ENCODE peak calls at places on chromosomes 13 and 19, in nine cellular contexts. One of them, this sample, is unnamed.

GRCh38 chr13:42971670-42972355 is 20.2 kb downstream of the EPSTI1 start:
- DNase-seq in hippocampal formation: no peak
- DNase-seq in RPMI7951: no peak
- DNase-seq in GM12892: no peak
- DNase-seq in AG09319: no peak
- DNase-seq in transverse colon: no peak
- DNase-seq in lower leg skin: no peak
- DNase-seq in colonic mucosa: no peak
- DNase-seq in cerebellum: no peak
- DNase-seq in this sample: no peak

GRCh38 chr13:100530645-100531044 is 57.9 kb downstream of the GGACT start:
- DNase-seq in hippocampal formation: no peak
- DNase-seq in RPMI7951: no peak
- DNase-seq in GM12892: no peak
- DNase-seq in AG09319: no peak
- DNase-seq in transverse colon: no peak
- DNase-seq in lower leg skin: peak; percentile 46
- DNase-seq in colonic mucosa: no peak
- DNase-seq in cerebellum: no peak
- DNase-seq in this sample: no peak

GRCh38 chr19:3356805-3357204 is 9.6 kb upstream of the NFIC start:
- DNase-seq in hippocampal formation: no peak
- DNase-seq in RPMI7951: no peak
- DNase-seq in GM12892: no peak
- DNase-seq in AG09319: no peak
- DNase-seq in transverse colon: no peak
- DNase-seq in lower leg skin: no peak
- DNase-seq in colonic mucosa: no peak
- DNase-seq in cerebellum: no peak
- DNase-seq in this sample: no peak

GRCh38 chr19:1513492-1514294 is 874 bp upstream of the ADAMTSL5 start:
- DNase-seq in hippocampal formation: no peak
- DNase-seq in RPMI7951: peak; percentile 34
- DNase-seq in GM12892: peak; percentile 71
- DNase-seq in AG09319: peak; percentile 30
- DNase-seq in transverse colon: peak; percentile 69
- DNase-seq in lower leg skin: no peak
- DNase-seq in colonic mucosa: peak; percentile 63
- DNase-seq in cerebellum: no peak
- DNase-seq in this sample: peak; percentile 14

GRCh38 chr13:76954568-76954967 is 6.3 kb downstream of the ACOD1 start:
- DNase-seq in hippocampal formation: no peak
- DNase-seq in RPMI7951: no peak
- DNase-seq in GM12892: no peak
- DNase-seq in AG09319: no peak
- DNase-seq in transverse colon: no peak
- DNase-seq in lower leg skin: no peak
- DNase-seq in colonic mucosa: no peak
- DNase-seq in cerebellum: no peak
- DNase-seq in this sample: no peak

GRCh38 chr13:36445806-36446423 is 13.6 kb downstream of the CCNA1 start:
- DNase-seq in hippocampal formation: no peak
- DNase-seq in RPMI7951: no peak
- DNase-seq in GM12892: no peak
- DNase-seq in AG09319: no peak
- DNase-seq in transverse colon: no peak
- DNase-seq in lower leg skin: no peak
- DNase-seq in colonic mucosa: no peak
- DNase-seq in cerebellum: no peak
- DNase-seq in this sample: no peak

GRCh38 chr19:48991823-48992570 is 1.1 kb downstream of the GYS1 start:
- DNase-seq in hippocampal formation: no peak
- DNase-seq in RPMI7951: peak; percentile 85
- DNase-seq in GM12892: no peak
- DNase-seq in AG09319: peak; percentile 56
- DNase-seq in transverse colon: peak; percentile 70
- DNase-seq in lower leg skin: peak; percentile 69
- DNase-seq in colonic mucosa: peak; percentile 78
- DNase-seq in cerebellum: peak; percentile 59
- DNase-seq in this sample: no peak

GRCh38 chr13:32639502-32640105 is 53.4 kb downstream of the PDS5B start:
- DNase-seq in hippocampal formation: peak; percentile 6
- DNase-seq in RPMI7951: peak; percentile 54
- DNase-seq in GM12892: no peak
- DNase-seq in AG09319: peak; percentile 39
- DNase-seq in transverse colon: peak; percentile 57
- DNase-seq in lower leg skin: peak; percentile 57
- DNase-seq in colonic mucosa: peak; percentile 48
- DNase-seq in cerebellum: peak; percentile 58
- DNase-seq in this sample: peak; percentile 11

GRCh38 chr13:73772449-73773186 is 361.6 kb downstream of the KLF12 start:
- DNase-seq in hippocampal formation: no peak
- DNase-seq in RPMI7951: no peak
- DNase-seq in GM12892: no peak
- DNase-seq in AG09319: no peak
- DNase-seq in transverse colon: no peak
- DNase-seq in lower leg skin: no peak
- DNase-seq in colonic mucosa: no peak
- DNase-seq in cerebellum: no peak
- DNase-seq in this sample: no peak

GRCh38 chr13:28423010-28423409 is 71.9 kb downstream of the FLT1 start:
- DNase-seq in hippocampal formation: peak; percentile 17
- DNase-seq in RPMI7951: no peak
- DNase-seq in GM12892: no peak
- DNase-seq in AG09319: no peak
- DNase-seq in transverse colon: peak; percentile 21
- DNase-seq in lower leg skin: peak; percentile 47
- DNase-seq in colonic mucosa: peak; percentile 31
- DNase-seq in cerebellum: no peak
- DNase-seq in this sample: no peak

GRCh38 chr19:17220207-17220758 is 5.1 kb downstream of the USE1 start:
- DNase-seq in hippocampal formation: no peak
- DNase-seq in RPMI7951: peak; percentile 84
- DNase-seq in GM12892: no peak
- DNase-seq in AG09319: peak; percentile 38
- DNase-seq in transverse colon: peak; percentile 52
- DNase-seq in lower leg skin: no peak
- DNase-seq in colonic mucosa: peak; percentile 54
- DNase-seq in cerebellum: no peak
- DNase-seq in this sample: peak; percentile 48

GRCh38 chr13:101660711-101661110 is 208.2 kb downstream of the ITGBL1 start:
- DNase-seq in hippocampal formation: no peak
- DNase-seq in RPMI7951: peak; percentile 47
- DNase-seq in GM12892: no peak
- DNase-seq in AG09319: no peak
- DNase-seq in transverse colon: no peak
- DNase-seq in lower leg skin: no peak
- DNase-seq in colonic mucosa: no peak
- DNase-seq in cerebellum: no peak
- DNase-seq in this sample: no peak

GRCh38 chr13:101512650-101513049 is 60.2 kb downstream of the ITGBL1 start:
- DNase-seq in hippocampal formation: no peak
- DNase-seq in RPMI7951: peak; percentile 82
- DNase-seq in GM12892: no peak
- DNase-seq in AG09319: no peak
- DNase-seq in transverse colon: no peak
- DNase-seq in lower leg skin: no peak
- DNase-seq in colonic mucosa: no peak
- DNase-seq in cerebellum: no peak
- DNase-seq in this sample: peak; percentile 37

GRCh38 chr19:56687036-56687435 is 15.5 kb upstream of the ZNF835 start:
- DNase-seq in hippocampal formation: no peak
- DNase-seq in RPMI7951: peak; percentile 84
- DNase-seq in GM12892: no peak
- DNase-seq in AG09319: no peak
- DNase-seq in transverse colon: no peak
- DNase-seq in lower leg skin: no peak
- DNase-seq in colonic mucosa: no peak
- DNase-seq in cerebellum: no peak
- DNase-seq in this sample: no peak

GRCh38 chr13:48891586-48891985 is 84.1 kb upstream of the FNDC3A start:
- DNase-seq in hippocampal formation: no peak
- DNase-seq in RPMI7951: peak; percentile 77
- DNase-seq in GM12892: no peak
- DNase-seq in AG09319: no peak
- DNase-seq in transverse colon: no peak
- DNase-seq in lower leg skin: no peak
- DNase-seq in colonic mucosa: no peak
- DNase-seq in cerebellum: no peak
- DNase-seq in this sample: no peak

GRCh38 chr13:110716235-110716505 is 2.7 kb downstream of the ING1 start:
- DNase-seq in hippocampal formation: no peak
- DNase-seq in RPMI7951: peak; percentile 22
- DNase-seq in GM12892: no peak
- DNase-seq in AG09319: no peak
- DNase-seq in transverse colon: peak; percentile 69
- DNase-seq in lower leg skin: peak; percentile 57
- DNase-seq in colonic mucosa: peak; percentile 55
- DNase-seq in cerebellum: no peak
- DNase-seq in this sample: peak; percentile 9

GRCh38 chr19:17091758-17092333 is 16.3 kb downstream of the MYO9B start:
- DNase-seq in hippocampal formation: no peak
- DNase-seq in RPMI7951: no peak
- DNase-seq in GM12892: no peak
- DNase-seq in AG09319: no peak
- DNase-seq in transverse colon: peak; percentile 54
- DNase-seq in lower leg skin: no peak
- DNase-seq in colonic mucosa: peak; percentile 44
- DNase-seq in cerebellum: no peak
- DNase-seq in this sample: no peak

GRCh38 chr19:11168568-11168967 is 13.0 kb upstream of the SPC24 start:
- DNase-seq in hippocampal formation: no peak
- DNase-seq in RPMI7951: peak; percentile 99
- DNase-seq in GM12892: no peak
- DNase-seq in AG09319: peak; percentile 88
- DNase-seq in transverse colon: no peak
- DNase-seq in lower leg skin: no peak
- DNase-seq in colonic mucosa: no peak
- DNase-seq in cerebellum: no peak
- DNase-seq in this sample: peak; percentile 84

GRCh38 chr19:54133312-54133956 is 4.1 kb upstream of the CNOT3 start:
- DNase-seq in hippocampal formation: no peak
- DNase-seq in RPMI7951: no peak
- DNase-seq in GM12892: no peak
- DNase-seq in AG09319: peak; percentile 8
- DNase-seq in transverse colon: no peak
- DNase-seq in lower leg skin: no peak
- DNase-seq in colonic mucosa: no peak
- DNase-seq in cerebellum: no peak
- DNase-seq in this sample: peak; percentile 22

GRCh38 chr19:38394488-38394887 is 6.0 kb downstream of the SPRED3 start:
- DNase-seq in hippocampal formation: no peak
- DNase-seq in RPMI7951: no peak
- DNase-seq in GM12892: peak; percentile 61
- DNase-seq in AG09319: no peak
- DNase-seq in transverse colon: no peak
- DNase-seq in lower leg skin: no peak
- DNase-seq in colonic mucosa: no peak
- DNase-seq in cerebellum: no peak
- DNase-seq in this sample: no peak

GRCh38 chr13:40220299-40220935 is 446.0 kb downstream of the FOXO1 start:
- DNase-seq in hippocampal formation: no peak
- DNase-seq in RPMI7951: no peak
- DNase-seq in GM12892: no peak
- DNase-seq in AG09319: no peak
- DNase-seq in transverse colon: no peak
- DNase-seq in lower leg skin: no peak
- DNase-seq in colonic mucosa: no peak
- DNase-seq in cerebellum: no peak
- DNase-seq in this sample: no peak

GRCh38 chr19:18775586-18776287 is 15.4 kb downstream of the COMP start:
- DNase-seq in hippocampal formation: no peak
- DNase-seq in RPMI7951: peak; percentile 89
- DNase-seq in GM12892: no peak
- DNase-seq in AG09319: no peak
- DNase-seq in transverse colon: no peak
- DNase-seq in lower leg skin: no peak
- DNase-seq in colonic mucosa: no peak
- DNase-seq in cerebellum: no peak
- DNase-seq in this sample: no peak

GRCh38 chr19:9796113-9796773 is 22.6 kb downstream of the FBXL12 start:
- DNase-seq in hippocampal formation: peak; percentile 70
- DNase-seq in RPMI7951: peak; percentile 88
- DNase-seq in GM12892: no peak
- DNase-seq in AG09319: peak; percentile 76
- DNase-seq in transverse colon: peak; percentile 93
- DNase-seq in lower leg skin: peak; percentile 88
- DNase-seq in colonic mucosa: peak; percentile 92
- DNase-seq in cerebellum: peak; percentile 81
- DNase-seq in this sample: peak; percentile 93

GRCh38 chr19:15195381-15195964 is 5.3 kb downstream of the NOTCH3 start:
- DNase-seq in hippocampal formation: no peak
- DNase-seq in RPMI7951: peak; percentile 63
- DNase-seq in GM12892: no peak
- DNase-seq in AG09319: no peak
- DNase-seq in transverse colon: peak; percentile 29
- DNase-seq in lower leg skin: peak; percentile 63
- DNase-seq in colonic mucosa: peak; percentile 41
- DNase-seq in cerebellum: no peak
- DNase-seq in this sample: no peak

GRCh38 chr19:7544626-7545025 is 9.1 kb downstream of the PNPLA6 start:
- DNase-seq in hippocampal formation: peak; percentile 10
- DNase-seq in RPMI7951: no peak
- DNase-seq in GM12892: no peak
- DNase-seq in AG09319: no peak
- DNase-seq in transverse colon: no peak
- DNase-seq in lower leg skin: no peak
- DNase-seq in colonic mucosa: no peak
- DNase-seq in cerebellum: no peak
- DNase-seq in this sample: no peak

GRCh38 chr13:99217461-99218101 is 16.9 kb downstream of the UBAC2 start:
- DNase-seq in hippocampal formation: no peak
- DNase-seq in RPMI7951: no peak
- DNase-seq in GM12892: no peak
- DNase-seq in AG09319: no peak
- DNase-seq in transverse colon: no peak
- DNase-seq in lower leg skin: no peak
- DNase-seq in colonic mucosa: no peak
- DNase-seq in cerebellum: no peak
- DNase-seq in this sample: no peak

GRCh38 chr19:55005684-55006488 is 32.2 kb downstream of the GP6 start:
- DNase-seq in hippocampal formation: no peak
- DNase-seq in RPMI7951: peak; percentile 35
- DNase-seq in GM12892: no peak
- DNase-seq in AG09319: no peak
- DNase-seq in transverse colon: no peak
- DNase-seq in lower leg skin: peak; percentile 17
- DNase-seq in colonic mucosa: peak; percentile 32
- DNase-seq in cerebellum: no peak
- DNase-seq in this sample: no peak

GRCh38 chr13:29359181-29359580 is 236.3 kb downstream of the SLC7A1 start:
- DNase-seq in hippocampal formation: no peak
- DNase-seq in RPMI7951: no peak
- DNase-seq in GM12892: no peak
- DNase-seq in AG09319: no peak
- DNase-seq in transverse colon: no peak
- DNase-seq in lower leg skin: no peak
- DNase-seq in colonic mucosa: no peak
- DNase-seq in cerebellum: no peak
- DNase-seq in this sample: no peak

GRCh38 chr13:46354143-46355087 is 32.6 kb downstream of the RUBCNL start:
- DNase-seq in hippocampal formation: no peak
- DNase-seq in RPMI7951: peak; percentile 96
- DNase-seq in GM12892: no peak
- DNase-seq in AG09319: peak; percentile 57
- DNase-seq in transverse colon: no peak
- DNase-seq in lower leg skin: no peak
- DNase-seq in colonic mucosa: no peak
- DNase-seq in cerebellum: no peak
- DNase-seq in this sample: peak; percentile 58

GRCh38 chr19:6464070-6464873 is at the start of gene CRB3:
- DNase-seq in hippocampal formation: no peak
- DNase-seq in RPMI7951: no peak
- DNase-seq in GM12892: no peak
- DNase-seq in AG09319: no peak
- DNase-seq in transverse colon: peak; percentile 97
- DNase-seq in lower leg skin: peak; percentile 69
- DNase-seq in colonic mucosa: peak; percentile 99
- DNase-seq in cerebellum: no peak
- DNase-seq in this sample: no peak